ENCODE peak calls at places on chromosomes 13 and 19, in nine cellular contexts. C, P, N, F, W, H, E, K and T are unnamed samples.

GRCh38 chr19:4376245-4376990 is 23.9 kb downstream of the SH3GL1 start:
- DNase-seq in C (no peak), P (no peak), N (no peak), F (no peak), W (no peak), H (no peak), E (no peak), K (no peak), T (peak; percentile 51)

GRCh38 chr13:63337921-63338320 is 1922.3 kb upstream of the PCDH20 start:
- DNase-seq in C (no peak), P (no peak), N (no peak), F (no peak), W (no peak), H (no peak), E (no peak), K (no peak), T (no peak)

GRCh38 chr13:57633950-57634828 is 2.6 kb downstream of the PCDH17 start:
- DNase-seq in C (no peak), P (no peak), N (no peak), F (no peak), W (no peak), H (no peak), E (no peak), K (no peak), T (peak; percentile 24)

GRCh38 chr19:39093761-39094160 is 9.6 kb downstream of the ACP7 start:
- DNase-seq in C (no peak), P (no peak), N (no peak), F (no peak), W (no peak), H (no peak), E (peak; percentile 69), K (no peak), T (no peak)

GRCh38 chr19:17450264-17451075 is 2.0 kb upstream of the TMEM221 start:
- DNase-seq in C (no peak), P (no peak), N (peak; percentile 15), F (no peak), W (no peak), H (no peak), E (no peak), K (peak; percentile 74), T (peak; percentile 85)

GRCh38 chr13:71754407-71754974 is 112.5 kb downstream of the DACH1 start:
- DNase-seq in C (no peak), P (no peak), N (no peak), F (no peak), W (no peak), H (no peak), E (no peak), K (no peak), T (no peak)

GRCh38 chr13:20706661-20707060 is 3.2 kb downstream of the IL17D start:
- DNase-seq in C (no peak), P (no peak), N (no peak), F (no peak), W (peak; percentile 52), H (no peak), E (no peak), K (no peak), T (no peak)

GRCh38 chr13:21670006-21670882 is 629 bp upstream of the FGF9 start:
- DNase-seq in C (peak; percentile 88), P (peak; percentile 30), N (no peak), F (peak; percentile 62), W (peak; percentile 74), H (peak; percentile 60), E (peak; percentile 25), K (peak; percentile 63), T (no peak)

GRCh38 chr19:39813264-39813998 is 20.5 kb downstream of the DYRK1B start:
- DNase-seq in C (no peak), P (no peak), N (no peak), F (no peak), W (no peak), H (no peak), E (no peak), K (no peak), T (no peak)

GRCh38 chr19:38233740-38234251 is 9.8 kb upstream of the DPF1 start:
- DNase-seq in C (peak; percentile 80), P (peak; percentile 65), N (peak; percentile 62), F (peak; percentile 23), W (peak; percentile 46), H (peak; percentile 61), E (peak; percentile 66), K (peak; percentile 65), T (no peak)

GRCh38 chr19:44806271-44806670 is 2.6 kb upstream of the BCAM start:
- DNase-seq in C (no peak), P (no peak), N (no peak), F (no peak), W (no peak), H (no peak), E (no peak), K (no peak), T (no peak)

GRCh38 chr19:38862321-38863059 is 12.7 kb upstream of the HNRNPL start:
- DNase-seq in C (no peak), P (no peak), N (no peak), F (no peak), W (no peak), H (no peak), E (peak; percentile 20), K (peak; percentile 90), T (no peak)

GRCh38 chr13:102788683-102789082 is 10.1 kb downstream of the POGLUT2 start:
- DNase-seq in C (no peak), P (no peak), N (no peak), F (no peak), W (no peak), H (no peak), E (no peak), K (no peak), T (no peak)